ENCODE peak calls at places on chromosomes 1 and 21, in five cellular contexts. One of them, this sample, is unnamed.

GRCh38 chr1:109620396-109620817 is 770 bp downstream of the AMPD2 start:
- DNase-seq in IMR-90: peak; percentile 62
- DNase-seq in WTC11: no peak
- DNase-seq in A549: peak; percentile 69
- DNase-seq in HepG2: no peak
- DNase-seq in this sample: no peak

GRCh38 chr1:114485286-114485685 is 25.7 kb downstream of the TRIM33 start:
- DNase-seq in IMR-90: peak; percentile 14
- DNase-seq in WTC11: no peak
- DNase-seq in A549: no peak
- DNase-seq in HepG2: no peak
- DNase-seq in this sample: no peak

GRCh38 chr1:37601441-37601840 is 5.7 kb upstream of the GNL2 start:
- DNase-seq in IMR-90: no peak
- DNase-seq in WTC11: no peak
- DNase-seq in A549: no peak
- DNase-seq in HepG2: no peak
- DNase-seq in this sample: no peak

GRCh38 chr21:28419811-28420210 is 572.9 kb downstream of the LTN1 start:
- DNase-seq in IMR-90: no peak
- DNase-seq in WTC11: no peak
- DNase-seq in A549: no peak
- DNase-seq in HepG2: no peak
- DNase-seq in this sample: no peak

GRCh38 chr1:88890790-88891317 is 513 bp downstream of the GTF2B start:
- DNase-seq in IMR-90: peak; percentile 41
- DNase-seq in WTC11: peak; percentile 24
- DNase-seq in A549: no peak
- DNase-seq in HepG2: peak; percentile 36
- DNase-seq in this sample: no peak

GRCh38 chr1:244896550-244896949 is 32.2 kb upstream of the HNRNPU start:
- DNase-seq in IMR-90: peak; percentile 94
- DNase-seq in WTC11: no peak
- DNase-seq in A549: peak; percentile 19
- DNase-seq in HepG2: peak; percentile 52
- DNase-seq in this sample: no peak

GRCh38 chr1:113783254-113784103 is 24.2 kb upstream of the PHTF1 start:
- DNase-seq in IMR-90: peak; percentile 36
- DNase-seq in WTC11: no peak
- DNase-seq in A549: no peak
- DNase-seq in HepG2: no peak
- DNase-seq in this sample: peak; percentile 55

GRCh38 chr1:155026154-155026553 is 7.4 kb downstream of the DCST2 start:
- DNase-seq in IMR-90: no peak
- DNase-seq in WTC11: no peak
- DNase-seq in A549: no peak
- DNase-seq in HepG2: no peak
- DNase-seq in this sample: no peak

GRCh38 chr1:111738133-111738435 is 1.1 kb downstream of the INKA2 start:
- DNase-seq in IMR-90: no peak
- DNase-seq in WTC11: no peak
- DNase-seq in A549: no peak
- DNase-seq in HepG2: no peak
- DNase-seq in this sample: no peak

GRCh38 chr1:52055066-52055853 is at the start of gene TXNDC12:
- DNase-seq in IMR-90: peak; percentile 91
- DNase-seq in WTC11: peak; percentile 76
- DNase-seq in A549: peak; percentile 86
- DNase-seq in HepG2: peak; percentile 95
- DNase-seq in this sample: peak; percentile 69

GRCh38 chr1:184823080-184823479 is 68.4 kb upstream of the EDEM3 start:
- DNase-seq in IMR-90: peak; percentile 10
- DNase-seq in WTC11: no peak
- DNase-seq in A549: no peak
- DNase-seq in HepG2: no peak
- DNase-seq in this sample: no peak

GRCh38 chr1:2204384-2205190 is 10.0 kb upstream of the FAAP20 start:
- DNase-seq in IMR-90: peak; percentile 33
- DNase-seq in WTC11: peak; percentile 90
- DNase-seq in A549: no peak
- DNase-seq in HepG2: peak; percentile 57
- DNase-seq in this sample: no peak

GRCh38 chr1:43968348-43968948 is 1.4 kb upstream of the DPH2 start:
- DNase-seq in IMR-90: no peak
- DNase-seq in WTC11: peak; percentile 75
- DNase-seq in A549: no peak
- DNase-seq in HepG2: no peak
- DNase-seq in this sample: no peak

GRCh38 chr1:88873737-88874374 is 17.5 kb downstream of the GTF2B start:
- DNase-seq in IMR-90: peak; percentile 23
- DNase-seq in WTC11: no peak
- DNase-seq in A549: no peak
- DNase-seq in HepG2: peak; percentile 7
- DNase-seq in this sample: no peak

GRCh38 chr21:25956993-25957714 is 213.4 kb downstream of the APP start:
- DNase-seq in IMR-90: peak; percentile 86
- DNase-seq in WTC11: no peak
- DNase-seq in A549: no peak
- DNase-seq in HepG2: no peak
- DNase-seq in this sample: no peak

GRCh38 chr1:163761898-163762297 is 440.1 kb downstream of the NUF2 start:
- DNase-seq in IMR-90: no peak
- DNase-seq in WTC11: no peak
- DNase-seq in A549: no peak
- DNase-seq in HepG2: no peak
- DNase-seq in this sample: no peak

GRCh38 chr1:2180297-2181245 is 14.0 kb downstream of the FAAP20 start:
- DNase-seq in IMR-90: peak; percentile 44
- DNase-seq in WTC11: no peak
- DNase-seq in A549: no peak
- DNase-seq in HepG2: no peak
- DNase-seq in this sample: no peak

GRCh38 chr21:38351961-38352521 is 95.2 kb downstream of the KCNJ15 start:
- DNase-seq in IMR-90: peak; percentile 90
- DNase-seq in WTC11: no peak
- DNase-seq in A549: peak; percentile 3
- DNase-seq in HepG2: no peak
- DNase-seq in this sample: no peak

GRCh38 chr1:238823416-238823815 is 563.0 kb upstream of the CHRM3 start:
- DNase-seq in IMR-90: no peak
- DNase-seq in WTC11: no peak
- DNase-seq in A549: no peak
- DNase-seq in HepG2: no peak
- DNase-seq in this sample: no peak

GRCh38 chr1:234659538-234659937 is 49.6 kb upstream of the IRF2BP2 start:
- DNase-seq in IMR-90: peak; percentile 89
- DNase-seq in WTC11: no peak
- DNase-seq in A549: peak; percentile 69
- DNase-seq in HepG2: peak; percentile 30
- DNase-seq in this sample: no peak

DNA sequence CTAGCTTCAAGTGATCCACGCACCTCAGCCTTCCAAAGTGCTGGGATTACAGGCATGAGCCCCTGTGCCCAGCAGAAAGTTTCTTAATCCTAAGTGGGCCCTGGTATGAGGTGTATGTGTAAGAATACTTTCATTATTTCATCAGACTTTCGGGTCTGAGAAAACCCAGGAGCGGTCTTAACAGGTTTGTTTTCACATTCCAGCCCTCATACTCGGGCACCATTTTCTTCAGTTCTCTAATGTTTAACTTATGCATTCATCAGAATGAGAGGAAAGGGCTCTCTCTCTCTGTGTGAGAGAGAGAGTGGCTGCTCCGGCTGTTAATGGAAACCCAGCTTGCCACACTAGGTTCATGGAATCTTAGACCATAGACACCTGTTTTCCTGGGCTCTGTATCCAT is 4.2 kb upstream of the PADI1 start:
- DNase-seq in IMR-90: no peak
- DNase-seq in WTC11: peak; percentile 3
- DNase-seq in A549: no peak
- DNase-seq in HepG2: peak; percentile 7
- DNase-seq in this sample: no peak
- TF ChIP-seq USF2 in IMR-90: no peak
- TF ChIP-seq USF2 in WTC11: no peak
- TF ChIP-seq USF2 in A549: no peak
- TF ChIP-seq USF2 in HepG2: no peak
- TF ChIP-seq USF2 in this sample: no peak

GRCh38 chr1:226098870-226099832 is 36.6 kb downstream of the H3-3A start:
- DNase-seq in IMR-90: no peak
- DNase-seq in WTC11: no peak
- DNase-seq in A549: no peak
- DNase-seq in HepG2: no peak
- DNase-seq in this sample: no peak
- TF ChIP-seq USF2 in IMR-90: no peak
- TF ChIP-seq USF2 in WTC11: no peak
- TF ChIP-seq USF2 in A549: no peak
- TF ChIP-seq USF2 in HepG2: no peak
- TF ChIP-seq USF2 in this sample: no peak

DNA sequence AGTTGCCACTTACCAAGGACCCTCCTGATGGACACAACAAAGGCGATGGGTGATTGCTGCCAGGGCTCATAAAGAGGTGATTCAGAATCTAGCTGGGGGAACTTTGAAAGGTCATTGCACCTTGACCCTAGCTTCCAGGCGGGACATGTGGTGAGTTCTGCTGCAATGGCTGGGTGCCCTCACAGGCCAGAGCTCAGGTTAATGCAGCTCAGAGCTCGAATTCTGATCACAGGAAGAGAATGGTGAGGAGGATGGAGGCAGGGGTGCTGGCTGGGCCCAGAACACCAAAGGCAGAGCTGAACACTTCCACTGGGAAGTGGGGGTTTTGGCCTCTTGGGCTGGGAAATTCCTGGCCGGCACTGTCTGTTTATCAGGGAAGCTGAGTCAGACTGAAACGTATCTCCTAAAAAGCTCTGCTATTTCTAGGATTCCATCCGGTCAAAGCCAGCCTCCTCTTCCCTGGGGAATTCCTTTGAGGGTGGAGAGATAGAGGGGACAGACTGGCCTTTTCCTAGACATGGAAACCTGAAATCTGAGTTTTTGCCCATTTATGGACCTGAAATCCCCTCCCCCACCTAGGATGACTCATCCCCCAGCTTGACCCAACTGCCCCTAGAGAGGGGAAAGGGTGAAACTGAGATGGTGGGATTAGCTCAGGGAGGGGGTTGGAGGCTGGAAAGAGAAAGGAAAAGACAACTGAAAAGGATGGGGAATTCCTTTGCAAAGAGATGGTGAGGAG is 27.2 kb downstream of the NUAK2 start:
- DNase-seq in IMR-90: peak; percentile 99
- DNase-seq in WTC11: peak; percentile 58
- DNase-seq in A549: peak; percentile 73
- DNase-seq in HepG2: peak; percentile 89
- DNase-seq in this sample: no peak
- TF ChIP-seq USF2 in IMR-90: no peak
- TF ChIP-seq USF2 in WTC11: no peak
- TF ChIP-seq USF2 in A549: no peak
- TF ChIP-seq USF2 in HepG2: no peak
- TF ChIP-seq USF2 in this sample: no peak

DNA sequence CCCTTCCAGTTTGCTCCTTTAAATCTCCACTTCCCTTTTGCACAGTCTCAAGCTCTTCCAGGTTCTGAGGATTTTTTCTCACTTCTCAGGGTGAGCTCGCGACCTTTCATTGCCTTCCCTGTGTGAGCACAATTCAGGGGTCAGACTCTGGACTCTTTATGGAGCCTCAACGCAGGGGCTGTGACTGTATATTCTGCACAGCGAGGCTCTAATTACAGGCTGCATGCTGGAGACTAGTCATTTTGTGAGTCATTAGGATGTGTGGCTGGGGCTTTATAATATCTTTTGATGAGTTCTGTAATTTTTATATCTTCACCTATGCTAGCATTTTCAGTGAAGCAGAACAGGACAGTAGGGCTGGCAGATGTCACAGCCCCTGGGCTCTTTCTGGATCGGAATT is 270.7 kb downstream of the KAZN start:
- DNase-seq in IMR-90: peak; percentile 3
- DNase-seq in WTC11: no peak
- DNase-seq in A549: no peak
- DNase-seq in HepG2: no peak
- DNase-seq in this sample: no peak
- TF ChIP-seq USF2 in IMR-90: no peak
- TF ChIP-seq USF2 in WTC11: no peak
- TF ChIP-seq USF2 in A549: no peak
- TF ChIP-seq USF2 in HepG2: no peak
- TF ChIP-seq USF2 in this sample: no peak

GRCh38 chr1:57860931-57861600 is 437.2 kb upstream of the DAB1 start:
- DNase-seq in IMR-90: no peak
- DNase-seq in WTC11: no peak
- DNase-seq in A549: no peak
- DNase-seq in HepG2: no peak
- DNase-seq in this sample: no peak
- TF ChIP-seq USF2 in IMR-90: no peak
- TF ChIP-seq USF2 in WTC11: no peak
- TF ChIP-seq USF2 in A549: no peak
- TF ChIP-seq USF2 in HepG2: no peak
- TF ChIP-seq USF2 in this sample: no peak

GRCh38 chr1:91631718-91632330 is 131.2 kb downstream of the CDC7 start:
- DNase-seq in IMR-90: no peak
- DNase-seq in WTC11: no peak
- DNase-seq in A549: no peak
- DNase-seq in HepG2: no peak
- DNase-seq in this sample: no peak
- TF ChIP-seq USF2 in IMR-90: no peak
- TF ChIP-seq USF2 in WTC11: no peak
- TF ChIP-seq USF2 in A549: no peak
- TF ChIP-seq USF2 in HepG2: no peak
- TF ChIP-seq USF2 in this sample: no peak

DNA sequence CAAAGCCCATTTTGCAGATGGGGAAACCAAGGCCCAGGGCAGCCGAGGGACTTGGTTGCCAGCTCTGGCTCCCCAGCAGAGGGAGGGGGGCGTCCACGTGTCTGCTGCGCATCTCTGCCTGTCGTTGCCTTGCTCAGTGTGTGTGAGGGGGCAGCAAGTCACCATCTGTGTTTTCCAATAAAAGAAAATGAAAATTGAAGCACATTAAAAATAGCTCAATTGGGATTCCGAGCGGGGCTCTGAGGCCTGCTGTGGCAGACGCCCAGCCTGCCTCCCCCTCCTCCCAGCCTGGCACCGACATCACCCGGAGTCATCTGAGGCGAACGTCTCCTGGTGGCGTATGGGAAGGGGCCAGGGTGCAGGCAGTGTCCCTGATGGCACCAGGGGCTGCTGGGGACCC is 51.2 kb downstream of the EPHB2 start:
- DNase-seq in IMR-90: no peak
- DNase-seq in WTC11: no peak
- DNase-seq in A549: no peak
- DNase-seq in HepG2: no peak
- DNase-seq in this sample: no peak
- TF ChIP-seq USF2 in IMR-90: no peak
- TF ChIP-seq USF2 in WTC11: no peak
- TF ChIP-seq USF2 in A549: no peak
- TF ChIP-seq USF2 in HepG2: no peak
- TF ChIP-seq USF2 in this sample: no peak

DNA sequence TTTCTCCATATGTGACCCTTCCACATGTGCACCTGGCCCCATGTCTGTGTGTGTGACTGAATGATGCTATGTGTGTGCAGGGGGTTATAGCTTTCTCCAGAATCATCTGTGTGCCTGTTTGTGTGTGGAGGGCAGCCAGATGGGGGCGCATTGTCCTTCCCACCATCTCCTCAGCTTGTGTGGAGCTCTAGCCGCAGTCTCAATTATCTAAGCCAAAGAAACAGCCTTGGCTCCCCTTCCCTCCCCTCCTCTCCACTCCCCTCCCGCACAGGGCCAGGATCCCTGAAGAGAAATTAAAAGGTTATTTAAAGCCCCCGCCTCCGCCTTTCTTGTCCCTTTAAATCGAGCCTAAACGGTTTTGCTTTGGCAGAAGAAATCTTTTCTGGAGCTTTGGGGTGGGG is 1.8 kb upstream of the DMBX1 start:
- DNase-seq in IMR-90: no peak
- DNase-seq in WTC11: peak; percentile 71
- DNase-seq in A549: peak; percentile 44
- DNase-seq in HepG2: no peak
- DNase-seq in this sample: no peak
- TF ChIP-seq USF2 in IMR-90: no peak
- TF ChIP-seq USF2 in WTC11: no peak
- TF ChIP-seq USF2 in A549: no peak
- TF ChIP-seq USF2 in HepG2: no peak
- TF ChIP-seq USF2 in this sample: no peak